ENCODE peak calls at places on chromosome 16, in five cellular contexts. G is astrocyte of the spinal cord; H is H7; D is activated effector memory CD4-positive, alpha-beta T cell treated with Interleukin-2 at 50 U/mL for 16 hours; T is PC-3. L is an unnamed sample.

GRCh38 chr16:54106078-54106477 is 180.5 kb downstream of the IRX3 start:
- DNase-seq in G (no peak), H (no peak), D (no peak), T (no peak), L (no peak)

GRCh38 chr16:58047557-58048348 is 22.2 kb downstream of the MMP15 start:
- DNase-seq in G (no peak), H (peak; percentile 79), D (no peak), T (no peak), L (no peak)

GRCh38 chr16:73010150-73010676 is 37.7 kb downstream of the ZFHX3 start:
- DNase-seq in G (no peak), H (no peak), D (no peak), T (peak; percentile 22), L (no peak)

GRCh38 chr16:80105160-80105559 is 435.6 kb upstream of the DYNLRB2 start:
- DNase-seq in G (peak; percentile 36), H (no peak), D (no peak), T (peak; percentile 79), L (no peak)

GRCh38 chr16:20001856-20002707 is 71.6 kb downstream of the GPR139 start:
- DNase-seq in G (no peak), H (no peak), D (no peak), T (no peak), L (no peak)

GRCh38 chr16:1146409-1146808 is 6.5 kb upstream of the CACNA1H start:
- DNase-seq in G (no peak), H (peak; percentile 92), D (no peak), T (no peak), L (no peak)

GRCh38 chr16:24309222-24309905 is 53.2 kb downstream of the CACNG3 start:
- DNase-seq in G (peak; percentile 10), H (no peak), D (no peak), T (peak; percentile 77), L (peak; percentile 63)

GRCh38 chr16:10846213-10846998 is 27.8 kb upstream of the TVP23A start:
- DNase-seq in G (no peak), H (no peak), D (no peak), T (no peak), L (no peak)

GRCh38 chr16:1729445-1729844 is 23.4 kb downstream of the MAPK8IP3 start:
- DNase-seq in G (no peak), H (peak; percentile 58), D (no peak), T (no peak), L (no peak)

GRCh38 chr16:53378138-53378537 is 56.1 kb upstream of the RBL2 start:
- DNase-seq in G (no peak), H (no peak), D (no peak), T (no peak), L (no peak)

GRCh38 chr16:27951752-27952151 is 111.8 kb downstream of the GSG1L start:
- DNase-seq in G (no peak), H (no peak), D (no peak), T (no peak), L (no peak)

GRCh38 chr16:525520-526180 is 1.9 kb upstream of the CAPN15 start:
- DNase-seq in G (peak; percentile 83), H (no peak), D (peak; percentile 40), T (peak; percentile 88), L (peak; percentile 46)

GRCh38 chr16:28534542-28535373 is 4.0 kb downstream of the NUPR1 start:
- DNase-seq in G (no peak), H (no peak), D (no peak), T (no peak), L (peak; percentile 64)

GRCh38 chr16:14325921-14326401 is 254.8 kb downstream of the MRTFB start:
- DNase-seq in G (no peak), H (no peak), D (no peak), T (no peak), L (peak; percentile 55)

GRCh38 chr16:78206623-78207223 is 107.3 kb downstream of the WWOX start:
- DNase-seq in G (no peak), H (no peak), D (no peak), T (no peak), L (no peak)

GRCh38 chr16:67976205-67976604 is 4.1 kb downstream of the DPEP3 start:
- DNase-seq in G (no peak), H (no peak), D (no peak), T (no peak), L (no peak)

GRCh38 chr16:11296706-11297491 is 15.8 kb upstream of the PRM1 start:
- DNase-seq in G (no peak), H (no peak), D (no peak), T (no peak), L (peak; percentile 22)

GRCh38 chr16:83397601-83398000 is 410.2 kb upstream of the HSBP1 start:
- DNase-seq in G (no peak), H (no peak), D (no peak), T (no peak), L (no peak)

GRCh38 chr16:69531988-69532387 is 33.8 kb upstream of the NFAT5 start:
- DNase-seq in G (no peak), H (no peak), D (no peak), T (no peak), L (no peak)

GRCh38 chr16:4828567-4829320 is 18.3 kb downstream of the GLYR1 start:
- DNase-seq in G (no peak), H (no peak), D (no peak), T (no peak), L (no peak)

GRCh38 chr16:89686520-89687091 is at the start of gene CDK10:
- DNase-seq in G (peak; percentile 90), H (peak; percentile 98), D (peak; percentile 87), T (peak; percentile 90), L (peak; percentile 94)

GRCh38 chr16:57616871-57617270 is 11.6 kb upstream of the ADGRG1 start:
- DNase-seq in G (no peak), H (peak; percentile 43), D (no peak), T (no peak), L (no peak)

GRCh38 chr16:23101012-23101550 is 48.2 kb downstream of the USP31 start:
- DNase-seq in G (no peak), H (no peak), D (no peak), T (no peak), L (no peak)

GRCh38 chr16:30893082-30893743 is 664 bp downstream of the BCL7C start:
- DNase-seq in G (no peak), H (peak; percentile 82), D (no peak), T (no peak), L (peak; percentile 31)

GRCh38 chr16:20871258-20871657 is 28.9 kb downstream of the DCUN1D3 start:
- DNase-seq in G (no peak), H (no peak), D (no peak), T (no peak), L (no peak)

GRCh38 chr16:50378417-50378816 is 9.6 kb upstream of the BRD7 start:
- DNase-seq in G (no peak), H (no peak), D (no peak), T (no peak), L (no peak)

GRCh38 chr16:1564325-1564724 is 30.9 kb downstream of the TMEM204 start:
- DNase-seq in G (no peak), H (no peak), D (no peak), T (no peak), L (no peak)

GRCh38 chr16:30104492-30104891 is 8.5 kb upstream of the YPEL3 start:
- DNase-seq in G (no peak), H (no peak), D (no peak), T (peak; percentile 57), L (no peak)

GRCh38 chr16:3101841-3102470 is 2.9 kb upstream of the ZSCAN10 start:
- DNase-seq in G (no peak), H (peak; percentile 86), D (no peak), T (no peak), L (no peak)

GRCh38 chr16:64362193-64362592 is 759.7 kb downstream of the CDH11 start:
- DNase-seq in G (peak; percentile 15), H (no peak), D (no peak), T (peak; percentile 77), L (no peak)

GRCh38 chr16:11896776-11897175 is 19.0 kb downstream of the GSPT1 start:
- DNase-seq in G (peak; percentile 62), H (no peak), D (no peak), T (peak; percentile 22), L (no peak)

GRCh38 chr16:11698271-11698689 is 30.0 kb downstream of the SNN start:
- DNase-seq in G (peak; percentile 26), H (no peak), D (no peak), T (peak; percentile 41), L (no peak)

GRCh38 chr16:2028146-2028545 is 1.4 kb downstream of the NHERF2 start:
- DNase-seq in G (no peak), H (no peak), D (no peak), T (no peak), L (no peak)

GRCh38 chr16:78579020-78579419 is 479.6 kb downstream of the WWOX start:
- DNase-seq in G (no peak), H (no peak), D (no peak), T (no peak), L (no peak)

GRCh38 chr16:72858611-72859493 is 189.1 kb downstream of the ZFHX3 start:
- DNase-seq in G (peak; percentile 50), H (no peak), D (no peak), T (no peak), L (no peak)

GRCh38 chr16:77219437-77219836 is 20.2 kb downstream of the SYCE1L start:
- DNase-seq in G (no peak), H (no peak), D (no peak), T (peak; percentile 72), L (no peak)

GRCh38 chr16:49889725-49890397 is 33.9 kb upstream of the ZNF423 start:
- DNase-seq in G (no peak), H (no peak), D (no peak), T (peak; percentile 42), L (no peak)

GRCh38 chr16:50213939-50214519 is 52.3 kb upstream of the ADCY7 start:
- DNase-seq in G (peak; percentile 71), H (peak; percentile 43), D (no peak), T (peak; percentile 71), L (no peak)